ENCODE peak calls at places on chromosomes 5 and 9, in six cellular contexts. H, Q, O, M, L and U are unnamed samples. For H3K4me1 and H3K9me3, the result is how much of the 10 kb centered on the place peaks cover.

GRCh38 chr5:135191084-135191826 is 157.2 kb upstream of the PITX1 start:
- DNase-seq in O (no peak), M (peak), L (no peak), Q (no peak), H (peak), U (peak)

GRCh38 chr9:69060766-69061165 is 25.2 kb downstream of the FXN start:
- DNase-seq in L (no peak), O (no peak), M (no peak), H (no peak), Q (no peak), U (no peak)

GRCh38 chr5:132223861-132224260 is 3.8 kb downstream of the P4HA2 start:
- DNase-seq in Q (no peak), H (no peak), M (no peak), L (no peak), O (no peak), U (no peak)

GRCh38 chr9:110655723-110656641 is 12.6 kb upstream of the MUSK start:
- DNase-seq in Q (peak), M (no peak), O (no peak), H (no peak), L (no peak), U (no peak)

GRCh38 chr9:124781967-124782660 is 5.2 kb downstream of the OLFML2A start:
- DNase-seq in Q (no peak), L (no peak), O (no peak), M (no peak), H (no peak), U (no peak)

GRCh38 chr9:133742849-133743444 is 4.8 kb upstream of the SARDH start:
- DNase-seq in O (no peak), Q (no peak), L (peak), M (peak), H (peak), U (peak)

GRCh38 chr5:82793808-82794419 is 283.3 kb downstream of the TMEM167A start:
- DNase-seq in H (no peak), M (peak), O (no peak), L (no peak), Q (no peak), U (no peak)

GRCh38 chr9:135343136-135343535 is 136.4 kb upstream of the PPP1R26 start:
- DNase-seq in O (no peak), M (no peak), H (peak), L (no peak), Q (peak), U (no peak)

GRCh38 chr9:120151806-120152205 is 428.2 kb downstream of the CDK5RAP2 start:
- DNase-seq in L (no peak), Q (no peak), M (no peak), O (no peak), H (no peak), U (no peak)

GRCh38 chr5:17123785-17124184 is 93.6 kb upstream of the BASP1 start:
- DNase-seq in Q (no peak), L (no peak), M (no peak), H (no peak), O (no peak), U (no peak)

GRCh38 chr9:16213781-16214515 is 656.5 kb downstream of the BNC2 start:
- DNase-seq in O (no peak), H (no peak), L (no peak), M (no peak), Q (no peak), U (no peak)

GRCh38 chr5:139215176-139215975 is 17.2 kb upstream of the SIL1 start:
- DNase-seq in O (no peak), H (no peak), M (peak), Q (no peak), L (no peak), U (no peak)

GRCh38 chr5:132413567-132413966 is 44.1 kb downstream of the SLC22A5 start:
- DNase-seq in H (no peak), O (no peak), M (no peak), L (no peak), Q (no peak), U (no peak)

GRCh38 chr9:1939926-1940368 is 75.2 kb upstream of the SMARCA2 start:
- DNase-seq in M (peak), Q (no peak), H (peak), O (no peak), L (no peak), U (no peak)

GRCh38 chr9:1938135-1938534 is 77.0 kb upstream of the SMARCA2 start:
- DNase-seq in O (no peak), L (no peak), M (no peak), H (no peak), Q (no peak), U (no peak)

GRCh38 chr9:1939466-1939865 is 75.7 kb upstream of the SMARCA2 start:
- DNase-seq in L (no peak), H (no peak), M (no peak), Q (no peak), O (no peak), U (no peak)

GRCh38 chr9:1938675-1939170 is 76.4 kb upstream of the SMARCA2 start:
- DNase-seq in H (no peak), Q (no peak), O (no peak), L (no peak), M (no peak), U (no peak)

DNA sequence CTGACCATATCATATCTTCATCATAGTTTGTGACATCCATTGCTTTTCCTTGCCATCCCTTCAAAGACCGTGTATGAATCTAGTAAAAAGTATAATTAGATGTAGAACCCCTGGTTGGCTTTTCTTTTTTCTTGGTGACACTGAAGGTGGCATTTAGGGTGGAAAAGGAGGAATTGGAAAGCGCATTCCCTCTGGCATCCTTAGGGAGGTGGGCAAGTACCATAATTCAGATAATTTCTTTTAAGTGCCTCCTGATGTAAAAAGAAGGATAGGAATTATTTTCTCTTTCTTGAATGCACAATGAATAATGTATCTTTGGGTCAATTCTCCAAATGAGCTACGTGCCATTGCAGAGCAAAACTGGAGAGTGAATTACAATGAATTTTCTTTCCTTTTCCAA is 73.2 kb upstream of the SMARCA2 start:
- DNase-seq in Q (no peak), O (no peak), L (no peak), M (peak), H (no peak), U (no peak)
- TF ChIP-seq CTCF in Q (no peak), O (no peak), L (peak), M (peak), H (peak), U (peak)

DNA sequence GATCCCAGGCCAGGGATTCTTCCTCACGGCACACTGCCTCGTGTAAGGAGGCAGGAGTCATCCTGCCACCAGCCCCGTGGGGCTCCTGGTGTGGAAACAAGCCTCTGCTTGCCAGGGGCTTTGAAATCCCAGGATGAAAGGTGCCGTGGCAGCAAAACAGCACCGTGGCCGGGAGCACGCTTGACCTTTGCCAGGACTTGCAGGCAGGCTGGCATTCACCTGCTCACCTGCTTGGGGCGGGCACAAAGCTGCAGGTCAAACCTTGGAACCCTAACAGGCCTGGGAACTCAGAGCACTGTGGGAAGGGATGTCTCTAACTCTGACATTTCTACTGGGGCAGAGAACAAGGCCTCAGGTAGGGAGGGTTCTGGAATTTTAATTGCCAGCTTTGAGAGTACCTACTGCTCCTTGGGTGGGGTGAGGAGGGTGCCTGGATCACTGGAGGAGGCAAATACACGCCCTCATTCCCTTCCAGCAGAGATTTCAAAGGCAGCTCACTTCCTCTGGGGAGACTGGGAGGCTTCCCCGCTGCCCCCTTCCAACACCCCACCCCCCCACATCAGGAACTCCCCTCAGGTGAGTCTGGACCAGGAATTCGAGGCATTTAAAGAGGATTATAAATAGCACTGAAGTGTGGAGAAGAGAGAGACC is 45.6 kb upstream of the STXBP1 start:
- DNase-seq in L (peak), Q (no peak), H (peak), M (no peak), O (no peak), U (no peak)
- H3K4me1 ChIP-seq in L (half or more), Q (half or more), H (half or more), M (under half), O (half or more), U (half or more)

DNA sequence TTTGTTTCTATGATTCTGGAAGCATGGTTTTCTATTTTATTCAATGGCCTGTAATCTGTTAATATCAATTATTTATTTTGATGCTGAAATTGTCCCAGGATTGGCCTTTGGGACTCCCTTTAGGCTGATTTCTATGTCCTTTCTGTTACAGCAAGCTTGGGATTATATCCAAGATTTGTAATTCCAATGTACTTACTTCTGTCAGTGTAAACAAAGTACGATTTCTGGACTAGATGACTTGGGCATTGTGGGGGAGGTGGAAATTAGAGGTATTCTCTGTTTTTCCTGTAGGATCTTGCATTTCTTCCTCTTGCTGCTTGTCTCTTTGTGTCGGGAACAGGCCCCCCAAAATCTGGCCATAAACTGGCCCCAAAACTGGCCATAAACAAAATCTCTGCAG is 3.7 kb downstream of the PCDHGA12 start:
- DNase-seq in M (no peak), O (no peak), L (no peak), H (no peak), Q (no peak), U (no peak)
- H3K9me3 ChIP-seq in M (under half), O (under half), L (under half), H (half or more), Q (half or more), U (under half)

DNA sequence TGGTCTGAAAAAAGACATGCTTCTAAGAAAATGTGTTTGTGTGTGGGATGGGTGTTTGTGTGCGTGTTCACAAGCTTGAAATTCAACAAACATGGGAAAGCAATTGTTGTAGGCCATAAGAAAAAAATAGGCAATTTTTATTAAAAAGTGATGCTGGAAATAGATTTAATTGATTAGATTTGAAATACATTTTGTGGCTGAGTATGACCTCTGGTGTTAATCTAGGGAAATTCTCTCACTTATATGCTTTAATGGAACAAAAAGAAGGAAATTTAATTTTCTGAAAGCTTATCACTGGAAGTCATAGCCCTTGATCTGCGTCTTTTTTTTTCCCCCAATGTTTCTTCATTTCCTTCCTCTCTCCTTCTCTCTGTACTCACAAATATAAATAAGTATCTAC is 3.5 kb upstream of the KCNN2 start:
- DNase-seq in M (no peak), O (no peak), H (no peak), L (no peak), Q (no peak), U (no peak)
- TF ChIP-seq CTCF in M (no peak), O (no peak), H (no peak), L (no peak), Q (no peak), U (no peak)

DNA sequence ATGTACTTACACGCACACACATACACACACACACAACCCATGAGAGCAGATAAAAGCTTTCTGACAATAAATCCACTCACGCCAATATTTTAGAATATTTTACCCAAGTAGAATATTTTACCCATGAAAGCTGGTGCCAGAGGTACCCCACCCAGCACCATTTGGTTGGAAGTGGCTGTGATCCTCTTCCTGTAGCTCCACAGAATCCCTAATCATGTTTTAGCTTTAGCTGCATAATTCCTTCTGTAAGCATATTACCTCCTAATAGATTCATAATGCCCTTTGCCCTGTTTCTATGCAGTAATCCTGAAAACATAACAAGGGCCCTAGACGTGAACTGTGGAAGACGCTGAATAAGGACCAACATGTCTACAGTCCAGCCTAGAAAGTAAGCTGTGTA is 98.0 kb downstream of the USP20 start:
- DNase-seq in L (no peak), H (no peak), O (no peak), M (no peak), Q (no peak), U (no peak)
- H3K4me1 ChIP-seq in L (under half), H (half or more), O (half or more), M (half or more), Q (half or more), U (half or more)

DNA sequence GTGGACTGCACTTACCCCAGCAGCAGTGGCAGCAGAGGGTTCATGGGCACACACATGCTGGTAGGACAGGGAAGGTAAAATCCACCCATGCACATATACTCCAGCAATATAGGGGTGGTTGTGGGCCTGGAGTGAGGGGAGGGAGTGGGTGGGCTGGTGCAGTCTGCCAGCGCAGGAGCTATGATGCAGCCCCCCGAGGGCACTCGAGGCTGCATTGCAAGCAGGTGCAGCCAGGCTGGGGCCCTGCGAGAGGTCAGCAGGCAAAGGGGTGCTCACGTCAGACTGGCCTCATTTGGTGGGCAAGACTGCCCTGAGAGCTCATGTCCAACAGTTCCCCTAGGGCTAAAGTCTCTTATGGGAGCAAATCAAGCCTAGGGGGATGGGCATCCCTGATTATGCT is 32.4 kb upstream of the PCDHA1 start:
- DNase-seq in M (no peak), Q (no peak), O (no peak), H (no peak), L (no peak), U (no peak)
- H3K9me3 ChIP-seq in M (under half), Q (under half), O (under half), H (half or more), L (under half), U (half or more)

DNA sequence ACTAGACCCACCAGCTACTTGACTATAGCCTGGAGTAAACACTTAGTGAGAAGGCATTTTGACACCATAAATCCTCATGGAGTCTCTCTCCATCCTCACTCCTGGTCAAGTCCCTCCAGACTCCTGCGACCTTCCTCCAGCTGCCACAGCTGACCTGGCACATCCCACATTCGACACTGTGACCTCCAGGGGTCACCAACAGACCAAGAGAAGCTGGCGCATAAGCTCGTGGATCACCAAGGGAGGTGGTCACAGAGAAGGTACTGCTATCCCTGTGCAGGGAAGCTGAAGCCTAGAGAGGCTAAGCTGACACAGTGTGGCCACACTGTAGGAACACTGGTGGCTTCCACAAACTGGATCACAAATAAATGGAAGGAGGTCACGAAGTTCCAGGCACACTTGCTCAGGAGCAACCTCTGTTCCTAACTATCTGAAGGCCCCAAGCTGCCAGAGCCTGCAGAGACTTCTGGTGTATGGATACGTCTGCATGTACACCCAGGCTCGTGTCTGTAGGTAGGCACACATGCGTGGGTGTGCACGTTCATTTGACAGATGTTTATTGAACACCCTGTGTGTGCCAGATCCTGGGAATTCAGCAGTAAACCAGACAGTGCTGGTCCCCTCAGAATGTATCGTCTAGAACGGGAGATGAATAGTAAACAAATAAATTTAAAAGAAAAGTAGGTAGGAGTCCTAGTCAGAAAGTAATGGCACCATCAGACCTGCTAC is 104.4 kb downstream of the C5orf15 start:
- DNase-seq in L (no peak), Q (no peak), M (no peak), O (no peak), H (no peak), U (no peak)
- TF ChIP-seq CTCF in L (no peak), Q (no peak), M (no peak), O (no peak), H (no peak), U (no peak)

GRCh38 chr5:19044931-19045695 is 942.9 kb downstream of the CDH18 start:
- DNase-seq in M (no peak), O (no peak), L (no peak), H (no peak), Q (no peak), U (no peak)
- H3K4me1 ChIP-seq in M (under half), O (under half), L (under half), H (under half), Q (under half), U (under half)

DNA sequence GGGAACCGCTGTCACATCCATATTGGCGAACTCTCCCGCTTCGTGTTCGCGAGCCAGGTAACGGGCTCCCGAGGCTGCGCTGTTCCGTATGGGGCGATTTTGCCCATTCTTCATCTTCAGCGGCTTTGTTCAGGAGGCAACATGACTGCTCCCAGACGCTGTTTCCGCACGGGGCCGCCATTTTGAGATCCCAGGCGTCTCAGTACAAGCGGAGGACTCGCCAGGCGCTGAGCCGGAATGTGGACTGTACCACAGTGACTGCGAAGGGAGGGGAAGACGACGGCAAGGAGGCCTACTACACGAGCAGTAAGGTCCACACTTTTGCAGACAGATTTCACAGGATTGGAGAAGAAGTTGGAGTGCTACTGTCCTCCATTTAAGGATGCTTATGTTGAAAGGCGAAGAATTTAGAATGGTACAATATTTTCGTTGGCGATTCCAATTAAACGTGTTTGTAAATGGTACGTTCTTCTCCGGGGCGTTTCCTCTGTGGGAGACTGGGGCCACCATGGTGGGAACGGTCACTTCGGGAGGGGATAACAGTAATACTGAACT is 41.6 kb upstream of the ZNF300 start:
- DNase-seq in Q (peak), O (no peak), L (peak), H (peak), M (peak), U (peak)
- H3K9me3 ChIP-seq in Q (under half), O (under half), L (under half), H (half or more), M (under half), U (half or more)